ENCODE peak calls at places on chromosomes 11 and 22, in six cellular contexts. One of them, this sample, is unnamed.

GRCh38 chr11:115385211-115385610 is 119.0 kb downstream of the CADM1 start:
- DNase-seq in midbrain: no peak
- DNase-seq in cardiac fibroblast: no peak
- DNase-seq in pulmonary artery endothelial cell: no peak
- DNase-seq in cardiac muscle cell: no peak
- DNase-seq in HEK293T: no peak
- DNase-seq in this sample: no peak

GRCh38 chr11:30983810-30984441 is 385.6 kb downstream of the DCDC1 start:
- DNase-seq in cardiac fibroblast: no peak
- DNase-seq in midbrain: no peak
- DNase-seq in pulmonary artery endothelial cell: no peak
- DNase-seq in HEK293T: no peak
- DNase-seq in cardiac muscle cell: no peak
- DNase-seq in this sample: no peak

GRCh38 chr11:16780146-16780545 is 41.7 kb downstream of the C11orf58 start:
- DNase-seq in midbrain: no peak
- DNase-seq in pulmonary artery endothelial cell: no peak
- DNase-seq in cardiac fibroblast: no peak
- DNase-seq in cardiac muscle cell: no peak
- DNase-seq in HEK293T: no peak
- DNase-seq in this sample: no peak

GRCh38 chr11:45331839-45332485 is 45.8 kb upstream of the SYT13 start:
- DNase-seq in cardiac fibroblast: no peak
- DNase-seq in HEK293T: no peak
- DNase-seq in midbrain: no peak
- DNase-seq in cardiac muscle cell: no peak
- DNase-seq in pulmonary artery endothelial cell: no peak
- DNase-seq in this sample: no peak

GRCh38 chr22:23670378-23671295 is 20.2 kb upstream of the RGL4 start:
- DNase-seq in midbrain: no peak
- DNase-seq in cardiac muscle cell: no peak
- DNase-seq in pulmonary artery endothelial cell: no peak
- DNase-seq in HEK293T: no peak
- DNase-seq in cardiac fibroblast: no peak
- DNase-seq in this sample: no peak

GRCh38 chr11:75583710-75584658 is 21.9 kb downstream of the SERPINH1 start:
- DNase-seq in midbrain: peak; percentile 71
- DNase-seq in cardiac muscle cell: peak; percentile 92
- DNase-seq in cardiac fibroblast: peak; percentile 79
- DNase-seq in pulmonary artery endothelial cell: no peak
- DNase-seq in HEK293T: peak; percentile 57
- DNase-seq in this sample: no peak

GRCh38 chr11:123173040-123173855 is 21.8 kb downstream of the CLMP start:
- DNase-seq in midbrain: no peak
- DNase-seq in cardiac fibroblast: peak; percentile 87
- DNase-seq in cardiac muscle cell: peak; percentile 94
- DNase-seq in HEK293T: no peak
- DNase-seq in pulmonary artery endothelial cell: no peak
- DNase-seq in this sample: no peak

GRCh38 chr11:128305588-128305987 is 281.8 kb downstream of the ETS1 start:
- DNase-seq in HEK293T: no peak
- DNase-seq in cardiac muscle cell: no peak
- DNase-seq in midbrain: no peak
- DNase-seq in pulmonary artery endothelial cell: no peak
- DNase-seq in cardiac fibroblast: no peak
- DNase-seq in this sample: no peak

GRCh38 chr22:40819741-40820140 is 595 bp upstream of the SLC25A17 start:
- DNase-seq in midbrain: no peak
- DNase-seq in HEK293T: no peak
- DNase-seq in pulmonary artery endothelial cell: no peak
- DNase-seq in cardiac fibroblast: peak; percentile 36
- DNase-seq in cardiac muscle cell: peak; percentile 42
- DNase-seq in this sample: no peak